ENCODE peak calls at places on chromosomes 1 and 21, in eight cellular contexts. One of them, this sample, is unnamed. For H3K4me1, the result is how much of the 10 kb centered on the place peaks cover.

GRCh38 chr1:228784191-228784590 is 48.9 kb downstream of the RHOU start:
- DNase-seq in left lung: no peak
- DNase-seq in tibial artery: no peak
- DNase-seq in endothelial cell of umbilical vein: no peak
- DNase-seq in cardiac muscle cell: no peak
- DNase-seq in PC-3: no peak
- DNase-seq in heart left ventricle: no peak
- DNase-seq in GM23338: no peak
- DNase-seq in this sample: no peak

GRCh38 chr1:94130851-94131595 is 10.1 kb upstream of the ABCA4 start:
- DNase-seq in left lung: no peak
- DNase-seq in heart left ventricle: no peak
- DNase-seq in PC-3: peak
- DNase-seq in cardiac muscle cell: peak
- DNase-seq in GM23338: no peak
- DNase-seq in tibial artery: no peak
- DNase-seq in endothelial cell of umbilical vein: no peak
- DNase-seq in this sample: no peak

GRCh38 chr1:56534252-56534651 is 45.1 kb downstream of the PLPP3 start:
- DNase-seq in cardiac muscle cell: no peak
- DNase-seq in heart left ventricle: no peak
- DNase-seq in PC-3: no peak
- DNase-seq in GM23338: no peak
- DNase-seq in tibial artery: no peak
- DNase-seq in endothelial cell of umbilical vein: no peak
- DNase-seq in left lung: no peak
- DNase-seq in this sample: no peak

GRCh38 chr1:185674201-185674600 is 60.0 kb upstream of the HMCN1 start:
- DNase-seq in cardiac muscle cell: peak
- DNase-seq in tibial artery: no peak
- DNase-seq in endothelial cell of umbilical vein: peak
- DNase-seq in left lung: no peak
- DNase-seq in heart left ventricle: no peak
- DNase-seq in GM23338: no peak
- DNase-seq in PC-3: peak
- DNase-seq in this sample: no peak

GRCh38 chr1:6347641-6348487 is 45.7 kb downstream of the ACOT7 start:
- DNase-seq in heart left ventricle: no peak
- DNase-seq in tibial artery: no peak
- DNase-seq in PC-3: peak
- DNase-seq in cardiac muscle cell: peak
- DNase-seq in endothelial cell of umbilical vein: peak
- DNase-seq in GM23338: peak
- DNase-seq in left lung: no peak
- DNase-seq in this sample: peak

GRCh38 chr1:200194477-200194876 is 167.0 kb downstream of the NR5A2 start:
- DNase-seq in endothelial cell of umbilical vein: no peak
- DNase-seq in PC-3: no peak
- DNase-seq in cardiac muscle cell: no peak
- DNase-seq in tibial artery: no peak
- DNase-seq in left lung: no peak
- DNase-seq in GM23338: peak
- DNase-seq in heart left ventricle: no peak
- DNase-seq in this sample: no peak

GRCh38 chr1:73065585-73065984 is 783.2 kb upstream of the NEGR1 start:
- DNase-seq in heart left ventricle: no peak
- DNase-seq in GM23338: peak
- DNase-seq in PC-3: peak
- DNase-seq in endothelial cell of umbilical vein: no peak
- DNase-seq in tibial artery: no peak
- DNase-seq in left lung: no peak
- DNase-seq in cardiac muscle cell: no peak
- DNase-seq in this sample: no peak

GRCh38 chr21:29523646-29524045 is 224.9 kb downstream of the BACH1 start:
- DNase-seq in cardiac muscle cell: peak
- DNase-seq in tibial artery: no peak
- DNase-seq in GM23338: no peak
- DNase-seq in PC-3: no peak
- DNase-seq in endothelial cell of umbilical vein: no peak
- DNase-seq in heart left ventricle: no peak
- DNase-seq in left lung: no peak
- DNase-seq in this sample: no peak

GRCh38 chr1:203048555-203049051 is 22.3 kb downstream of the PPFIA4 start:
- DNase-seq in left lung: no peak
- DNase-seq in cardiac muscle cell: no peak
- DNase-seq in heart left ventricle: no peak
- DNase-seq in tibial artery: no peak
- DNase-seq in GM23338: peak
- DNase-seq in endothelial cell of umbilical vein: no peak
- DNase-seq in PC-3: no peak
- DNase-seq in this sample: no peak

GRCh38 chr1:61828814-61829213 is 86.5 kb downstream of the PATJ start:
- DNase-seq in left lung: no peak
- DNase-seq in cardiac muscle cell: peak
- DNase-seq in PC-3: no peak
- DNase-seq in heart left ventricle: no peak
- DNase-seq in endothelial cell of umbilical vein: peak
- DNase-seq in tibial artery: no peak
- DNase-seq in GM23338: no peak
- DNase-seq in this sample: no peak

GRCh38 chr1:94592566-94592920 is 51.0 kb upstream of the F3 start:
- DNase-seq in heart left ventricle: no peak
- DNase-seq in PC-3: no peak
- DNase-seq in cardiac muscle cell: no peak
- DNase-seq in endothelial cell of umbilical vein: no peak
- DNase-seq in left lung: no peak
- DNase-seq in GM23338: peak
- DNase-seq in tibial artery: no peak
- DNase-seq in this sample: no peak

GRCh38 chr1:76425843-76426145 is 351.2 kb downstream of the ST6GALNAC3 start:
- DNase-seq in left lung: no peak
- DNase-seq in tibial artery: no peak
- DNase-seq in cardiac muscle cell: peak
- DNase-seq in endothelial cell of umbilical vein: peak
- DNase-seq in GM23338: no peak
- DNase-seq in heart left ventricle: no peak
- DNase-seq in PC-3: peak
- DNase-seq in this sample: no peak

GRCh38 chr1:76428027-76428426 is 353.5 kb downstream of the ST6GALNAC3 start:
- DNase-seq in left lung: no peak
- DNase-seq in PC-3: no peak
- DNase-seq in cardiac muscle cell: peak
- DNase-seq in heart left ventricle: no peak
- DNase-seq in endothelial cell of umbilical vein: peak
- DNase-seq in GM23338: no peak
- DNase-seq in tibial artery: no peak
- DNase-seq in this sample: no peak

GRCh38 chr1:76430532-76430931 is 356.0 kb downstream of the ST6GALNAC3 start:
- DNase-seq in PC-3: no peak
- DNase-seq in endothelial cell of umbilical vein: no peak
- DNase-seq in heart left ventricle: no peak
- DNase-seq in tibial artery: no peak
- DNase-seq in left lung: no peak
- DNase-seq in GM23338: no peak
- DNase-seq in cardiac muscle cell: peak
- DNase-seq in this sample: no peak

GRCh38 chr1:76426606-76427005 is 352.1 kb downstream of the ST6GALNAC3 start:
- DNase-seq in PC-3: no peak
- DNase-seq in left lung: no peak
- DNase-seq in tibial artery: no peak
- DNase-seq in heart left ventricle: no peak
- DNase-seq in cardiac muscle cell: peak
- DNase-seq in endothelial cell of umbilical vein: no peak
- DNase-seq in GM23338: no peak
- DNase-seq in this sample: no peak

DNA sequence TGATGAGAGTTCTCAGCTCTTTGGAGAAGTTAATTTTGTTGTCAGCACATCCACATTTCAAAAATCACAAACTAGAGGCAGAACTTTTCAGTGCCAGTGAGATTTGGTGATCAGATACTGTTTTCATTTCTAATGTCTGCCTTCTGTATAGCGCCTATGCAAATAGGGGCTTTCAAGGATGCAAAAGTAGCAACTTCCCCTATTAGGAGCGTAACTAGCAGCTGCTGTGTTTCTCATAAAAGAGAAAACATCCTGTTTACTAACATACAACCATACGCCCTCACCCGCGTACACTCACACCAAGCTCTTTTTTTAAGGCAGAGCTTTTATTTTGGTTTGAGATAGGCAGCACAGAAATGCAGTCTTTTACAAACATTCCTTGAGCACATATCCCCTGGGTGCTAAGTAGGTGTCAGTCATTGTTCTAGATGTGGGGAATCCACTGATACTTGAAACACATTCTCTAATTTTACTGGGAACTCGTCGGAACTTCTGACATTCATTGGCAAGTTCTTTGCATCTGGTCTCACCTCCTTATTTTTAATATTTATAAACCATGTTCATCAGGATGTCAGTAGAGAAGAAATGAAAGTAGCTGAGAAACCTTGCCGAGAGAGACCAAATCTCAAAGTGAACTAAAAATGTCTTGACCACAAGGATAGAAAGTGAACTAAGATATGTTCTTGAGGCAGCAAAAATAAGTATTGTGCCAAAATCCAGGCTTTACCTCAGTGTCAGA is 350.7 kb downstream of the ST6GALNAC3 start:
- DNase-seq in PC-3: no peak
- DNase-seq in tibial artery: no peak
- DNase-seq in cardiac muscle cell: peak
- DNase-seq in heart left ventricle: no peak
- DNase-seq in left lung: no peak
- DNase-seq in endothelial cell of umbilical vein: no peak
- DNase-seq in GM23338: no peak
- DNase-seq in this sample: no peak
- H3K27ac ChIP-seq in PC-3: no peak
- H3K27ac ChIP-seq in tibial artery: no peak
- H3K27ac ChIP-seq in cardiac muscle cell: no peak
- H3K27ac ChIP-seq in heart left ventricle: no peak
- H3K27ac ChIP-seq in left lung: no peak
- H3K27ac ChIP-seq in endothelial cell of umbilical vein: peak
- H3K27ac ChIP-seq in GM23338: no peak
- H3K27ac ChIP-seq in this sample: no peak

DNA sequence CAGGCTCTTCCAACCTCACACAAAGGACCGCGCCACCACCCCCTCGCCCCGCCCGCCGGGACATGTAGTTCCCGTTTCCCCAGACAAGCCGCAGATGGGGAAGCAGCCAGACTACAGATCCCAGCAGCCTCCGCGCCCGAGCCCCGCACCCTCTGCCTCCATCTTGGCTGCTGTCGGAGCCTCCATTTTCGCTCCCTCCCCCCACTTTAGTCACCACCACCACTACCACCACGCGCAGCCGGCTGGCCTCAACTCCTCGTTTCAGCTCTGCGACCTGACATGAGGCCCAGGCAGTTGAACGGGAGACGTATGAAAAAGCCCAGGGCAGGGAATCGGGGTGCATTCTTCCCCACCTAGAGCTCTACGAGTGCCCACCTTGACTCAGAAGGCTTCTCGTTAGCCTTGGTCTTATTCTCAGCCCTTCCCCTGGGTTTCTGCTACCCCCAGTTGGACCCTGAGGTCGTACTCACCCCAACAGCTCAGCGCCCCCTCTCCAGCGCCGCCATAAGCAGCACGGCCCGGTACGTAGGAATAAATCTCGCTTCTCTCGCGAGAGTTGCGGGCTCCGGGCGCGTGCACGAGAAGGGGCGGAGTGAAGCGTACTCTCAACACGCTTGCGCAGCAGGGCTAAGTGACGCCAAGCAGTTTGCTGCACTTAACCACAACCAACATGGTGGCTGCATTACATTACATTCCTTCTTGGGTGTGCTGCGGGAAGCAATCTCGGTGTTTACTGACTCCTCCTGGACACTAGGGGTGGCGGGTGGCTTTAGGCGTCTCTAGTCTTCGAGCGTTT is at the start of gene CSDE1:
- DNase-seq in heart left ventricle: peak
- DNase-seq in cardiac muscle cell: peak
- DNase-seq in GM23338: peak
- DNase-seq in endothelial cell of umbilical vein: peak
- DNase-seq in left lung: peak
- DNase-seq in PC-3: peak
- DNase-seq in tibial artery: peak
- DNase-seq in this sample: peak
- TF ChIP-seq CTCF in heart left ventricle: peak
- TF ChIP-seq CTCF in cardiac muscle cell: peak
- TF ChIP-seq CTCF in GM23338: peak
- TF ChIP-seq CTCF in endothelial cell of umbilical vein: peak
- TF ChIP-seq CTCF in left lung: peak
- TF ChIP-seq CTCF in PC-3: peak
- TF ChIP-seq CTCF in tibial artery: no peak
- TF ChIP-seq CTCF in this sample: peak

GRCh38 chr21:38952890-38953289 is 147.2 kb downstream of the ETS2 start:
- DNase-seq in tibial artery: no peak
- DNase-seq in cardiac muscle cell: no peak
- DNase-seq in heart left ventricle: no peak
- DNase-seq in endothelial cell of umbilical vein: no peak
- DNase-seq in GM23338: no peak
- DNase-seq in left lung: no peak
- DNase-seq in PC-3: no peak
- DNase-seq in this sample: no peak
- H3K4me1 ChIP-seq in tibial artery: under half
- H3K4me1 ChIP-seq in cardiac muscle cell: under half
- H3K4me1 ChIP-seq in heart left ventricle: under half
- H3K4me1 ChIP-seq in endothelial cell of umbilical vein: under half
- H3K4me1 ChIP-seq in GM23338: under half
- H3K4me1 ChIP-seq in left lung: under half
- H3K4me1 ChIP-seq in PC-3: under half
- H3K4me1 ChIP-seq in this sample: under half

GRCh38 chr1:104746994-104747393 is 997.3 kb downstream of the AMY1C start:
- DNase-seq in PC-3: no peak
- DNase-seq in heart left ventricle: no peak
- DNase-seq in GM23338: no peak
- DNase-seq in cardiac muscle cell: no peak
- DNase-seq in left lung: no peak
- DNase-seq in endothelial cell of umbilical vein: no peak
- DNase-seq in tibial artery: no peak
- DNase-seq in this sample: no peak

GRCh38 chr1:104745875-104746274 is 996.2 kb downstream of the AMY1C start:
- DNase-seq in PC-3: no peak
- DNase-seq in GM23338: no peak
- DNase-seq in heart left ventricle: no peak
- DNase-seq in cardiac muscle cell: no peak
- DNase-seq in left lung: no peak
- DNase-seq in tibial artery: no peak
- DNase-seq in endothelial cell of umbilical vein: no peak
- DNase-seq in this sample: no peak
- H3K27ac ChIP-seq in PC-3: no peak
- H3K27ac ChIP-seq in GM23338: no peak
- H3K27ac ChIP-seq in heart left ventricle: no peak
- H3K27ac ChIP-seq in cardiac muscle cell: no peak
- H3K27ac ChIP-seq in left lung: no peak
- H3K27ac ChIP-seq in tibial artery: no peak
- H3K27ac ChIP-seq in endothelial cell of umbilical vein: no peak
- H3K27ac ChIP-seq in this sample: no peak